ENCODE peak calls at places on chromosomes 6 and 20, in six cellular contexts. W is Panc1; K is stimulated activated CD8-positive, alpha-beta memory T cell treated with anti-CD3 and anti-CD28 coated beads, Interleukin-4, amount 100 ng/mL, for 24 hours; G is fibroblast of lung; U is left ventricle myocardium inferior; Y is T-helper 1 cell. Q is an unnamed sample.
A peak's percentile ranks its signal among the peaks of the same experiment; 100 is the strongest.

GRCh38 chr6:158043586-158044524 is 62.2 kb downstream of the SYNJ2 start:
- DNase-seq in W (no peak), K (no peak), G (no peak), U (peak; percentile 66), Y (no peak), Q (no peak)

GRCh38 chr6:7296602-7297001 is 16.4 kb downstream of the SSR1 start:
- DNase-seq in W (no peak), K (no peak), G (no peak), U (no peak), Y (no peak), Q (no peak)

GRCh38 chr6:5214570-5215052 is 46.1 kb downstream of the LYRM4 start:
- DNase-seq in W (no peak), K (peak; percentile 4), G (no peak), U (peak; percentile 48), Y (no peak), Q (no peak)

GRCh38 chr20:37390891-37391525 is 45.1 kb downstream of the SRC start:
- DNase-seq in W (no peak), K (no peak), G (no peak), U (no peak), Y (no peak), Q (no peak)

GRCh38 chr6:17957488-17957887 is 29.9 kb downstream of the KIF13A start:
- DNase-seq in W (no peak), K (no peak), G (peak; percentile 45), U (no peak), Y (no peak), Q (no peak)

GRCh38 chr20:62936996-62937352 is 973 bp upstream of the GID8 start:
- DNase-seq in W (no peak), K (no peak), G (peak; percentile 85), U (no peak), Y (no peak), Q (no peak)

GRCh38 chr20:11395581-11395980 is 522.1 kb upstream of the BTBD3 start:
- DNase-seq in W (no peak), K (no peak), G (peak; percentile 49), U (no peak), Y (no peak), Q (no peak)

GRCh38 chr6:42394881-42395620 is 56.7 kb downstream of the TRERF1 start:
- DNase-seq in W (no peak), K (no peak), G (no peak), U (no peak), Y (no peak), Q (no peak)

GRCh38 chr20:43444107-43444506 is 13.6 kb upstream of the SRSF6 start:
- DNase-seq in W (no peak), K (no peak), G (no peak), U (no peak), Y (no peak), Q (no peak)